ENCODE peak calls at places on chromosomes 5 and 9, in four cellular contexts. K, M, V and Y are unnamed samples.

GRCh38 chr9:13266172-13266571 is 13.3 kb downstream of the MPDZ start:
- DNase-seq in V (no peak), M (no peak), K (no peak), Y (no peak)

GRCh38 chr5:96935556-96936430 is at the start of gene LNPEP:
- DNase-seq in K (peak), V (peak), M (peak), Y (peak)

GRCh38 chr9:131418143-131419028 is 24.5 kb downstream of the PRRC2B start:
- DNase-seq in M (no peak), K (no peak), V (no peak), Y (peak)

GRCh38 chr5:59007460-59008063 is 424.7 kb downstream of the RAB3C start:
- DNase-seq in K (no peak), V (no peak), M (peak), Y (peak)

GRCh38 chr5:144395704-144396103 is 225.0 kb downstream of the KCTD16 start:
- DNase-seq in V (no peak), M (no peak), K (no peak), Y (no peak)

GRCh38 chr5:16410338-16410737 is 55.3 kb downstream of the ZNF622 start:
- DNase-seq in V (no peak), M (no peak), K (no peak), Y (no peak)

GRCh38 chr9:95343725-95344287 is 26.3 kb upstream of the FANCC start:
- DNase-seq in M (no peak), V (no peak), K (no peak), Y (no peak)

GRCh38 chr5:176632777-176633176 is 2.3 kb downstream of the EIF4E1B start:
- DNase-seq in V (no peak), M (no peak), K (no peak), Y (no peak)